ENCODE peak calls at places on chromosomes 3 and 15, in four cellular contexts. T, R, O and S are unnamed samples.

GRCh38 chr3:23115171-23115877 is 87.8 kb upstream of the UBE2E2 start:
- DNase-seq in T (no peak), O (no peak), R (no peak), S (no peak)

GRCh38 chr3:69107841-69108240 is 14.6 kb downstream of the LMOD3 start:
- DNase-seq in R (no peak), T (no peak), O (no peak), S (no peak)

GRCh38 chr15:82585072-82585471 is 44.8 kb upstream of the RPS17 start:
- DNase-seq in T (no peak), O (no peak), R (no peak), S (no peak)

GRCh38 chr15:29105151-29105785 is 164.4 kb downstream of the NSMCE3 start:
- DNase-seq in T (no peak), R (no peak), O (no peak), S (no peak)

GRCh38 chr3:173939319-173939718 is 541.8 kb downstream of the NLGN1 start:
- DNase-seq in R (no peak), O (no peak), T (no peak), S (no peak)

GRCh38 chr3:71397046-71397445 is 186.5 kb downstream of the FOXP1 start:
- DNase-seq in O (no peak), R (no peak), T (no peak), S (no peak)

GRCh38 chr15:92883643-92884458 is 16.3 kb upstream of the CHD2 start:
- DNase-seq in R (no peak), O (no peak), T (no peak), S (peak)

GRCh38 chr15:96337354-96337990 is 7.0 kb downstream of the NR2F2 start:
- DNase-seq in R (no peak), T (no peak), O (no peak), S (no peak)

GRCh38 chr3:97579365-97579764 is 185.2 kb upstream of the ARL6 start:
- DNase-seq in T (no peak), R (no peak), O (no peak), S (no peak)

GRCh38 chr3:150376001-150376848 is 31.9 kb upstream of the TSC22D2 start:
- DNase-seq in T (no peak), R (no peak), O (no peak), S (no peak)

GRCh38 chr15:70241561-70242320 is 144.0 kb upstream of the TLE3 start:
- DNase-seq in T (no peak), R (no peak), O (no peak), S (no peak)

GRCh38 chr3:46869440-46869839 is 6.2 kb upstream of the MYL3 start:
- DNase-seq in R (no peak), T (no peak), O (no peak), S (no peak)

GRCh38 chr3:107412376-107412775 is 35.1 kb downstream of the CCDC54 start:
- DNase-seq in O (no peak), R (no peak), T (no peak), S (no peak)

GRCh38 chr3:10758304-10759037 is 57.6 kb upstream of the SLC6A11 start:
- DNase-seq in O (peak), R (no peak), T (no peak), S (peak)